ENCODE peak calls at places on chromosomes 11 and 22, in four cellular contexts. L is WTC11, W is K562, G is HepG2. B is an unnamed sample.

GRCh38 chr22:25953919-25954318 is 211.9 kb downstream of the MYO18B start:
- DNase-seq in G (peak), W (no peak), L (no peak), B (no peak)

GRCh38 chr11:121391914-121392313 is 60.2 kb upstream of the SORL1 start:
- DNase-seq in L (no peak), G (no peak), W (no peak), B (no peak)

GRCh38 chr11:113488931-113489351 is 13.7 kb upstream of the DRD2 start:
- DNase-seq in L (no peak), G (no peak), W (no peak), B (no peak)

GRCh38 chr11:105968021-105968697 is 53.9 kb downstream of the MSANTD4 start:
- DNase-seq in W (no peak), L (no peak), G (no peak), B (no peak)

GRCh38 chr22:40176921-40177737 is 596 bp upstream of the TNRC6B start:
- DNase-seq in L (peak), G (peak), W (peak), B (peak)

GRCh38 chr11:60750911-60751310 is 5.8 kb upstream of the MS4A15 start:
- DNase-seq in G (no peak), L (no peak), W (no peak), B (no peak)

GRCh38 chr11:34646431-34646830 is 25.5 kb downstream of the EHF start:
- DNase-seq in W (no peak), G (no peak), L (no peak), B (no peak)

GRCh38 chr11:69700278-69701140 is 3.3 kb downstream of the FGF19 start:
- DNase-seq in W (peak), L (peak), G (peak), B (no peak)

GRCh38 chr11:65791719-65792213 is 4.9 kb downstream of the OVOL1 start:
- DNase-seq in G (no peak), L (no peak), W (no peak), B (peak)

GRCh38 chr22:27377901-27378300 is 423.7 kb downstream of the MN1 start:
- DNase-seq in L (no peak), G (no peak), W (no peak), B (no peak)

DNA sequence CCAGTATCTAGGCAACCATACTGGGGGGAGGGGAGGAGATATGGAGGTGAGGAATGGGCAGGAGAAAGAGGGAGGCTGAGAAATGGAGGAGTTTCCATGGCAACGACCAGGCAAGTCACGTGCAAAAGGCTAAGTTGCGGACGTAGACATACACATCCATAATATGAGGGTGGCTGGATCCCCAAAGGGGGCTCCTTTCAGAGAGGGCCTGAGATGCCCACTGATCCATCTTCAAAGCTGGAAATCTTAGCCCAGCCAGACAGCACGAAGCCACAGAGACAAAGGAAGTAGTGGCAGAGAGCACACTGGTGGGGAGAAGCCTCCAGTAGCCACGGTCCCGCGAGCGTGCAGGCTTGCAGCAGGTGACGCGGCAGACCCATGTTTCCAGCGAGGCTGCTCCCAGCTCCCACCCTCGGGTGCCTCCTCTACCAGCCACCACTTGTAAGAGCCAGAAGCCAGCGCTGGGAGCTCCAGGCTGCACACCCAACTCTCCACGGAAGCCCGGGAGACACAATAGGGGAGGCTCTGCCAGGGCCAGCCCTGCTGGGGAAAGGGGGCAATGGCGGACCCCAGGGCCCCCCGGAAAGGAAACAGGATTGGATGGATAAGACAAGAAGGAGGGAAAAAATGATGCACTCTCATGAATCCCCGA is 935 bp downstream of the FXYD6 start:
- DNase-seq in G (no peak), L (no peak), W (no peak), B (no peak)
- TF ChIP-seq CBFB in G (no peak), L (no peak), W (no peak), B (no peak)

GRCh38 chr22:32395107-32395506 is 16.9 kb downstream of the RTCB start:
- DNase-seq in W (no peak), G (no peak), L (no peak), B (no peak)

GRCh38 chr22:32401486-32401885 is 10.6 kb downstream of the RTCB start:
- DNase-seq in W (no peak), L (no peak), G (no peak), B (no peak)

GRCh38 chr22:32396255-32396654 is 15.8 kb downstream of the RTCB start:
- DNase-seq in L (no peak), G (no peak), W (no peak), B (no peak)

GRCh38 chr22:32396746-32397145 is 15.3 kb downstream of the RTCB start:
- DNase-seq in W (no peak), L (no peak), G (no peak), B (no peak)
- TF ChIP-seq CBFB in W (no peak), L (no peak), G (no peak), B (no peak)

DNA sequence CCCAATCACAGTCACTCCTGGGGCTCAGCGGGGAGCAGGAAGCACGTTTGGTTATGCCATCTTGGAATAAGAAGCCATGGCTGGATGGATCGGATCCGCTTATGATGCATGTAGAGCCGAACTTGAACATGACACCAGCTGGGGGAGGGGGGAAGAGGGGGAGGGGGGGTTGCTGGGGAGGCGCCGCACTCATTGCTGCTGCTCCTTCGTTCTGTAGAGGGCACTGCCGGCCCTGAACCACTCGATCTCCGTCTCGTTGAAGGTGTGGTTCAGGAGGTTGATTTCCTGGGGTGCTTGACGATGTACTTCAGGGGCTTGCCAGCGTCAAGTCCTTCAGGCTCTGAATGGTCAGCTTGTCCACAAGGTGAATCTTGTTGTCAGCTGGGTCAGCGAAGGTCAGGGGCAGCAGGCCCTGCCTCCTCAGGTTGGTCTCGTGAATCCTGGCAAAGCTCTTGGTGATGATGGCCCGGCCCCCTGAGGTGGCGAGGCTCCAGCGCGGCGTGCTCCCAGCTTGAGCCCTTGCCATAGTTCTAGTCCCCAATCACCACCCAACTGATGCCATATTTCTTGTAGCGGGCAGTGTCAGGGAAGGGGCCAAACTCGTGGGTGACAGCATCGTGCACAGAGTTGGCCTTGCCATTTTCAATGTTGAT is 476.9 kb upstream of the ISX start:
- DNase-seq in L (peak), G (no peak), W (no peak), B (no peak)
- TF ChIP-seq CBFB in L (no peak), G (no peak), W (no peak), B (no peak)

DNA sequence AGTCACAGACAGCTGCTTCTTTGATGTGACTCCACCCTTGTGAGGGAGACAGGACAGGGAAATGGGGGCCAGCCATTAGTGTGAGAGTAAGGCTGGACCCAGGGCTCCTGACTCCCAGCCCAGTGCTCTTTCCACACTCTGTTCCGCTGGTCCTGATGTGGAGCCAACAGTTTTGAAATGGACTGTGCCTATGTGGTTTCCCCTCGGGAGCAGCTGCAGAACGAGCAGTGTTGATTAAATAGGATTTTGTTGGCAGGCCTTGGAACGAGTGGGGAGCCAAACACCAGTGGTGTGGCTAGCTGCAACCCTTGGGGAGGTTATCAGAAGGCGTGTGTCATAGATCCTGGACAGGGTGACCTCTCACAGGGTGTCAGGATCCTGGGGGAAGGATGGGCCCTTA is 66.5 kb upstream of the AMPD3 start:
- DNase-seq in W (no peak), G (no peak), L (no peak), B (no peak)
- TF ChIP-seq CBFB in W (no peak), G (no peak), L (no peak), B (no peak)

GRCh38 chr11:63564056-63564784 is 1.0 kb upstream of the PLAAT2 start:
- DNase-seq in W (no peak), G (no peak), L (no peak), B (peak)

GRCh38 chr11:63567044-63567840 is 4.1 kb upstream of the PLAAT2 start:
- DNase-seq in W (peak), L (no peak), G (peak), B (peak)

GRCh38 chr11:63563201-63564055 is at the start of gene PLAAT2:
- DNase-seq in W (no peak), L (peak), G (no peak), B (no peak)

GRCh38 chr11:63565728-63566127 is 2.5 kb upstream of the PLAAT2 start:
- DNase-seq in G (no peak), W (no peak), L (no peak), B (no peak)

GRCh38 chr11:63564785-63565350 is 1.7 kb upstream of the PLAAT2 start:
- DNase-seq in L (no peak), W (no peak), G (no peak), B (no peak)
- TF ChIP-seq CBFB in L (no peak), W (no peak), G (no peak), B (no peak)

GRCh38 chr22:49011769-49012598 is 815.7 kb downstream of the BRD1 start:
- DNase-seq in G (no peak), L (no peak), W (no peak), B (no peak)
- TF ChIP-seq CBFB in G (no peak), L (no peak), W (no peak), B (no peak)

DNA sequence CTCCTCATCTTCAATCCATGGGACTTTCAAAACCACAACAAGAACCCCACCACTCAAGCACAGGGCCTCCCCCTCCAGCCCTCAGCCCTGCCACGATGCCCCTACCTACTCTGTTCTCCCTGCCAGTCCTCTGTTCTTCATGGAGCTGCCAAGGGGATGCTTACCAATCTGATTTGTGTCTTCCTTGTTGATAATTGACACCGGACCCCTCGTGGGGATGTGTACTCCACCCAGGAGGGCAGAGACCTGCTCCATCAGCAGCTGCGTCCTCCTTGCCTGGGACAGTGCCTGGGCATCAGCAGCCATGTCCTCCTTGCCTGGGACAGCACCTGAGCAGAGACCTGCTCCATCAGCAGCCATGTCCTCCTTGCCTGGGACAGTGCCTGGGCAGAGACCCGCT is 1489.2 kb downstream of the TBC1D22A start:
- DNase-seq in G (no peak), W (no peak), L (no peak), B (no peak)
- TF ChIP-seq CBFB in G (no peak), W (no peak), L (no peak), B (no peak)

B was measured in GM12878.